ENCODE peak calls at places on chromosomes 2 and 18, in six cellular contexts. N is OCI-LY7, S is fibroblast of mammary gland, K is activated T-cell treated with anti-CD3 and anti-CD28 coated beads for 1 hour, E is COR-L47, R is heart right ventricle. P is an unnamed sample.

GRCh38 chr2:240298803-240299709 is 136.4 kb upstream of the GPC1 start:
- DNase-seq in N (no peak), R (no peak), E (no peak), S (no peak), K (no peak), P (no peak)

GRCh38 chr2:55097462-55098410 is 47.5 kb upstream of the RTN4 start:
- DNase-seq in N (no peak), S (peak), E (no peak), K (no peak), R (no peak), P (peak)

GRCh38 chr2:212284166-212284565 is 254.4 kb downstream of the ERBB4 start:
- DNase-seq in S (no peak), R (no peak), N (no peak), K (no peak), E (peak), P (no peak)

GRCh38 chr2:239400000-239400831 is 604 bp downstream of the HDAC4 start:
- DNase-seq in E (no peak), R (no peak), N (peak), K (no peak), S (no peak), P (no peak)

GRCh38 chr2:189506514-189506976 is 65.3 kb downstream of the WDR75 start:
- DNase-seq in K (no peak), R (no peak), S (no peak), E (no peak), N (no peak), P (peak)

GRCh38 chr2:37307500-37307899 is 17.1 kb downstream of the PRKD3 start:
- DNase-seq in E (no peak), K (no peak), N (no peak), S (no peak), R (no peak), P (no peak)

GRCh38 chr2:47569658-47570398 is 166.9 kb downstream of the MSH2 start:
- DNase-seq in E (peak), K (no peak), N (no peak), S (peak), R (no peak), P (no peak)

GRCh38 chr2:170362313-170362795 is 184.4 kb downstream of the MYO3B start:
- DNase-seq in E (no peak), S (no peak), N (no peak), R (no peak), K (no peak), P (no peak)

GRCh38 chr2:123715467-123715982 is 309.6 kb upstream of the CNTNAP5 start:
- DNase-seq in K (no peak), E (no peak), R (no peak), N (no peak), S (no peak), P (no peak)

GRCh38 chr2:21326152-21326551 is 202.4 kb downstream of the TDRD15 start:
- DNase-seq in E (no peak), R (no peak), N (no peak), K (no peak), S (no peak), P (no peak)

GRCh38 chr2:174965551-174965950 is 39.6 kb downstream of the CHN1 start:
- DNase-seq in E (no peak), N (no peak), K (no peak), S (no peak), R (no peak), P (no peak)

GRCh38 chr2:231670892-231671616 is 37.3 kb upstream of the PTMA start:
- DNase-seq in R (peak), S (no peak), N (peak), K (no peak), E (peak), P (no peak)

GRCh38 chr2:156445311-156446218 is 9.4 kb downstream of the GPD2 start:
- DNase-seq in R (no peak), E (no peak), N (no peak), K (no peak), S (peak), P (peak)

GRCh38 chr2:111675419-111676194 is 208.4 kb downstream of the ANAPC1 start:
- DNase-seq in S (no peak), K (no peak), R (no peak), N (peak), E (no peak), P (no peak)

GRCh38 chr2:199811360-199811759 is 39.6 kb downstream of the FTCDNL1 start:
- DNase-seq in K (no peak), E (no peak), R (no peak), N (no peak), S (peak), P (no peak)

GRCh38 chr2:211437396-211437795 is 881.0 kb downstream of the CPS1 start:
- DNase-seq in K (no peak), S (no peak), N (no peak), R (no peak), E (no peak), P (no peak)

GRCh38 chr18:47749195-47749973 is 181.1 kb downstream of the SMAD2 start:
- DNase-seq in K (peak), R (peak), N (peak), E (peak), S (peak), P (peak)

GRCh38 chr2:173307287-173307686 is 47.4 kb upstream of the CDCA7 start:
- DNase-seq in S (no peak), N (peak), E (no peak), K (no peak), R (no peak), P (no peak)

GRCh38 chr18:21599585-21600525 is 649 bp downstream of the ESCO1 start:
- DNase-seq in N (peak), K (no peak), E (peak), S (no peak), R (no peak), P (peak)

GRCh38 chr18:8507361-8507760 is 101.9 kb upstream of the RAB12 start:
- DNase-seq in E (peak), R (no peak), S (peak), N (peak), K (no peak), P (peak)

GRCh38 chr2:25314514-25315315 is 27.0 kb downstream of the DNMT3A start:
- DNase-seq in R (peak), S (no peak), N (peak), K (peak), E (peak), P (peak)

GRCh38 chr2:20580690-20581437 is 70.0 kb downstream of the HS1BP3 start:
- DNase-seq in K (no peak), R (no peak), E (no peak), N (no peak), S (no peak), P (no peak)

GRCh38 chr2:25669520-25669919 is 3.9 kb downstream of the DTNB start:
- DNase-seq in N (no peak), K (no peak), R (no peak), E (no peak), S (no peak), P (no peak)

GRCh38 chr2:19312949-19313348 is 45.5 kb downstream of the OSR1 start:
- DNase-seq in S (peak), N (peak), E (no peak), K (no peak), R (no peak), P (peak)

GRCh38 chr18:2655153-2655953 is at the start of gene SMCHD1:
- DNase-seq in K (peak), N (peak), E (peak), S (peak), R (peak), P (peak)

GRCh38 chr18:1811282-1811681 is 760.0 kb downstream of the METTL4 start:
- DNase-seq in R (no peak), E (no peak), S (no peak), K (no peak), N (no peak), P (no peak)

GRCh38 chr2:98463988-98464771 is 19.5 kb downstream of the INPP4A start:
- DNase-seq in K (no peak), N (no peak), S (no peak), E (no peak), R (no peak), P (no peak)

GRCh38 chr18:70044626-70045025 is 97.0 kb upstream of the CD226 start:
- DNase-seq in N (no peak), K (no peak), S (peak), E (no peak), R (no peak), P (peak)

GRCh38 chr2:9703701-9704221 is 73.0 kb upstream of the YWHAQ start:
- DNase-seq in E (no peak), S (peak), N (no peak), K (no peak), R (no peak), P (peak)

GRCh38 chr18:8272254-8272653 is 337.0 kb upstream of the RAB12 start:
- DNase-seq in R (no peak), N (no peak), S (no peak), K (no peak), E (no peak), P (no peak)

GRCh38 chr2:137980459-137980858 is 16.2 kb downstream of the HNMT start:
- DNase-seq in R (no peak), N (no peak), K (no peak), E (no peak), S (peak), P (peak)

GRCh38 chr18:79792096-79792987 is 5.4 kb upstream of the KCNG2 start:
- DNase-seq in E (no peak), S (no peak), N (no peak), K (no peak), R (no peak), P (no peak)

GRCh38 chr2:38178142-38178541 is 102.2 kb upstream of the CYP1B1 start:
- DNase-seq in N (no peak), E (no peak), S (peak), R (no peak), K (no peak), P (peak)

GRCh38 chr2:105934467-105934866 is 189.8 kb downstream of the NCK2 start:
- DNase-seq in R (no peak), N (no peak), E (no peak), K (no peak), S (no peak), P (no peak)

GRCh38 chr2:110931648-110932047 is 189.1 kb upstream of the BCL2L11 start:
- DNase-seq in K (no peak), S (peak), R (no peak), N (no peak), E (no peak), P (peak)

GRCh38 chr2:231110551-231110950 is 14.3 kb downstream of the HTR2B start:
- DNase-seq in N (no peak), S (peak), R (no peak), E (no peak), K (no peak), P (peak)

GRCh38 chr2:64104944-64105343 is 39.3 kb downstream of the PELI1 start:
- DNase-seq in K (no peak), E (peak), R (no peak), N (no peak), S (peak), P (no peak)

P was measured in fibroblast of the aortic adventitia.